ENCODE peak calls at places on chromosomes 5 and 9, in ten cellular contexts. P is cardiac fibroblast; L is lower leg skin; G is KBM-7; S is CD4-positive, CD25-positive, alpha-beta regulatory T cell; R is A549; D is GDM1; H is pancreas; N is activated CD4-positive, alpha-beta T cell treated with anti-CD3 and anti-CD28 coated beads, Interleukin-2, amount 50 U/mL, for 1 hour; Y is tibial artery. W is an unnamed sample.

GRCh38 chr5:112876362-112876761 is 15.3 kb downstream of the SRP19 start:
- DNase-seq in R (no peak), N (no peak), P (no peak), Y (no peak), D (no peak), S (no peak), G (no peak), L (no peak), H (no peak), W (no peak)

GRCh38 chr9:136392538-136393449 is 7.2 kb downstream of the SNAPC4 start:
- DNase-seq in S (no peak), G (no peak), N (no peak), D (no peak), L (no peak), Y (no peak), H (no peak), P (peak), R (no peak), W (no peak)

GRCh38 chr5:109743770-109744212 is 54.1 kb downstream of the MAN2A1 start:
- DNase-seq in S (no peak), G (no peak), D (no peak), L (no peak), R (peak), H (no peak), N (no peak), Y (no peak), P (peak), W (no peak)

GRCh38 chr5:133108481-133108921 is 56.7 kb downstream of the HSPA4 start:
- DNase-seq in H (no peak), L (no peak), R (no peak), D (peak), S (no peak), N (no peak), Y (no peak), P (no peak), G (peak), W (no peak)

GRCh38 chr9:136024696-136025316 is 63.6 kb upstream of the UBAC1 start:
- DNase-seq in H (peak), G (no peak), S (no peak), P (no peak), N (no peak), L (no peak), D (no peak), Y (peak), R (no peak), W (no peak)

GRCh38 chr9:95506438-95506691 is 10.4 kb downstream of the PTCH1 start:
- DNase-seq in N (no peak), S (no peak), Y (no peak), L (no peak), D (no peak), H (peak), G (peak), R (peak), P (peak), W (no peak)

GRCh38 chr5:173925449-173926071 is 37.4 kb downstream of the CPEB4 start:
- DNase-seq in H (no peak), S (peak), L (no peak), P (peak), R (peak), G (peak), Y (peak), N (peak), D (no peak), W (peak)

GRCh38 chr9:117714282-117714681 is 10.1 kb downstream of the TLR4 start:
- DNase-seq in D (no peak), S (no peak), R (no peak), G (no peak), P (no peak), H (no peak), Y (no peak), N (no peak), L (no peak), W (no peak)

GRCh38 chr5:110899566-110900412 is 161.0 kb downstream of the SLC25A46 start:
- DNase-seq in H (no peak), R (no peak), Y (no peak), P (no peak), S (no peak), G (no peak), D (no peak), N (no peak), L (no peak), W (no peak)

GRCh38 chr9:86354882-86355399 is 731 bp upstream of the TUT7 start:
- DNase-seq in H (no peak), N (no peak), R (peak), D (no peak), L (no peak), S (no peak), P (peak), G (no peak), Y (no peak), W (no peak)

GRCh38 chr5:103624035-103624461 is 61.5 kb upstream of the NUDT12 start:
- DNase-seq in D (no peak), L (no peak), S (no peak), P (peak), G (no peak), R (no peak), Y (no peak), N (no peak), H (no peak), W (no peak)

GRCh38 chr9:93458702-93459101 is 5.3 kb upstream of the FAM120AOS start:
- DNase-seq in H (no peak), P (no peak), D (no peak), N (no peak), R (no peak), G (no peak), L (no peak), Y (no peak), S (no peak), W (no peak)

GRCh38 chr5:135437796-135438560 is 9.2 kb downstream of the DCANP1 start:
- DNase-seq in H (peak), S (no peak), L (peak), P (peak), D (no peak), Y (no peak), N (no peak), G (no peak), R (no peak), W (no peak)

GRCh38 chr9:18542837-18543405 is 69.0 kb downstream of the ADAMTSL1 start:
- DNase-seq in R (no peak), P (peak), D (no peak), S (no peak), H (no peak), L (no peak), Y (no peak), G (no peak), N (no peak), W (no peak)

GRCh38 chr5:91425046-91425445 is 41.9 kb upstream of the ARRDC3 start:
- DNase-seq in P (no peak), L (no peak), R (no peak), D (no peak), S (no peak), G (no peak), Y (no peak), H (no peak), N (no peak), W (no peak)

GRCh38 chr5:133075572-133076536 is 24.0 kb downstream of the HSPA4 start:
- DNase-seq in Y (no peak), D (no peak), R (no peak), N (no peak), S (no peak), G (no peak), H (no peak), P (no peak), L (no peak), W (no peak)

W was measured in activated T-helper 2 cell treated with anti-CD3 and anti-CD28 coated beads, Interferon-gamma antibody, Interleukin-2, Interleukin-4, amounts not matched to agents 10 μg/mL and 5 μg/mL and 100 μg/mL, durations not matched to agents 14 hours and 24 hours and 36 hours.